ENCODE peak calls at places on chromosomes 13 and 19, in five cellular contexts. N, R, Y, M and D are unnamed samples.

GRCh38 chr13:19959141-19959830 is 759 bp downstream of the ZMYM2 start:
- DNase-seq in M (no peak), Y (peak), N (peak), R (peak), D (peak)

GRCh38 chr19:41956621-41957020 is 2.5 kb downstream of the RABAC1 start:
- DNase-seq in Y (no peak), R (no peak), M (no peak), N (no peak), D (no peak)

GRCh38 chr19:4807188-4807587 is 15.7 kb downstream of the FEM1A start:
- DNase-seq in Y (no peak), N (no peak), M (no peak), R (peak), D (no peak)

GRCh38 chr13:69468624-69469023 is 639.0 kb upstream of the ATXN8OS start:
- DNase-seq in R (no peak), N (no peak), M (no peak), Y (no peak), D (no peak)

GRCh38 chr13:90315061-90315460 is 1032.4 kb upstream of the MIR17HG start:
- DNase-seq in Y (no peak), N (no peak), R (no peak), M (no peak), D (no peak)

GRCh38 chr13:60584976-60585375 is 188.0 kb downstream of the TDRD3 start:
- DNase-seq in M (no peak), R (no peak), Y (no peak), N (peak), D (no peak)

GRCh38 chr19:50818859-50819472 is 4.6 kb downstream of the KLK1 start:
- DNase-seq in Y (no peak), N (no peak), R (no peak), M (no peak), D (no peak)

GRCh38 chr19:506404-507285 is 652 bp upstream of the TPGS1 start:
- DNase-seq in R (peak), Y (peak), N (peak), M (peak), D (peak)

GRCh38 chr19:46442808-46443450 is 14.2 kb upstream of the PNMA8C start:
- DNase-seq in Y (no peak), R (peak), N (peak), M (no peak), D (peak)

GRCh38 chr13:75279834-75280369 is 202.1 kb downstream of the TBC1D4 start:
- DNase-seq in R (no peak), M (no peak), Y (no peak), N (no peak), D (no peak)

GRCh38 chr19:2609389-2610116 is 92.9 kb downstream of the GNG7 start:
- DNase-seq in N (no peak), R (no peak), M (no peak), Y (no peak), D (no peak)

GRCh38 chr13:62910541-62910940 is 1494.9 kb upstream of the PCDH20 start:
- DNase-seq in R (no peak), M (no peak), N (no peak), Y (no peak), D (peak)

GRCh38 chr13:33229446-33230177 is 55.9 kb downstream of the STARD13 start:
- DNase-seq in R (no peak), N (no peak), Y (no peak), M (no peak), D (no peak)

DNA sequence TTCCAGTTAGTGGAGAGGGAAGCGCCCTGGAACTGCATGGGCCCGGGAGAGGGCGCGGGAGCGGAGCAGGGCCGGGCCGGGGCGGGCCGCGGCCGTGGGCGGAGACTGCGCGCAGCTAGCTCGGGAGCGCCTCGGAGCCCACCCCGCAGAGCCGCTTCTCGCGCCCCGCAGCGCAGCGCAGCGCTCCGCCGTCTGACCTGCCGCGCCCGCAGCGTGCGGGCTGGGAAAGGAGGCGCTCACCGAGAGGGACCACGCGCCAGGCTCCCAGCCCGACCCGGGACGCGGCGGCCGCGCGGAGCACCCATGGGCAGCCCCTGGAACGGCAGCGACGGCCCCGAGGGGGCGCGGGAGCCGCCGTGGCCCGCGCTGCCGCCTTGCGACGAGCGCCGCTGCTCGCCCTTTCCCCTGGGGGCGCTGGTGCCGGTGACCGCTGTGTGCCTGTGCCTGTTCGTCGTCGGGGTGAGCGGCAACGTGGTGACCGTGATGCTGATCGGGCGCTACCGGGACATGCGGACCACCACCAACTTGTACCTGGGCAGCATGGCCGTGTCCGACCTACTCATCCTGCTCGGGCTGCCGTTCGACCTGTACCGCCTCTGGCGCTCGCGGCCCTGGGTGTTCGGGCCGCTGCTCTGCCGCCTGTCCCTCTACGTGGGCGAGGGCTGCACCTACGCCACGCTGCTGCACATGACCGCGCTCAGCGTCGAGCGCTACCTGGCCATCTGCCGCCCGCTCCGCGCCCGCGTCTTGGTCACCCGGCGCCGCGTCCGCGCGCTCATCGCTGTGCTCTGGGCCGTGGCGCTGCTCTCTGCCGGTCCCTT is at the start of gene MLNR:
- DNase-seq in N (peak), Y (no peak), M (no peak), R (peak), D (peak)
- TF ChIP-seq CTCF in N (no peak), Y (no peak), M (peak), R (peak), D (no peak)

GRCh38 chr13:104011505-104012270 is 945.5 kb upstream of the SLC10A2 start:
- DNase-seq in R (no peak), Y (no peak), N (peak), M (no peak), D (peak)
- H3K4me3 ChIP-seq in R (peak), Y (no peak), N (no peak), M (no peak), D (no peak)

GRCh38 chr19:16626796-16627193 is 1.2 kb downstream of the MED26 start:
- DNase-seq in Y (no peak), R (no peak), N (no peak), M (no peak), D (no peak)

GRCh38 chr19:16627928-16628182 is 149 bp downstream of the MED26 start:
- DNase-seq in R (no peak), N (no peak), Y (no peak), M (no peak), D (no peak)

GRCh38 chr19:16628984-16629691 is 1.1 kb upstream of the MED26 start:
- DNase-seq in N (peak), R (no peak), Y (no peak), M (no peak), D (peak)

GRCh38 chr19:16628183-16628983 is at the start of gene MED26:
- DNase-seq in R (peak), N (peak), M (peak), Y (peak), D (peak)

DNA sequence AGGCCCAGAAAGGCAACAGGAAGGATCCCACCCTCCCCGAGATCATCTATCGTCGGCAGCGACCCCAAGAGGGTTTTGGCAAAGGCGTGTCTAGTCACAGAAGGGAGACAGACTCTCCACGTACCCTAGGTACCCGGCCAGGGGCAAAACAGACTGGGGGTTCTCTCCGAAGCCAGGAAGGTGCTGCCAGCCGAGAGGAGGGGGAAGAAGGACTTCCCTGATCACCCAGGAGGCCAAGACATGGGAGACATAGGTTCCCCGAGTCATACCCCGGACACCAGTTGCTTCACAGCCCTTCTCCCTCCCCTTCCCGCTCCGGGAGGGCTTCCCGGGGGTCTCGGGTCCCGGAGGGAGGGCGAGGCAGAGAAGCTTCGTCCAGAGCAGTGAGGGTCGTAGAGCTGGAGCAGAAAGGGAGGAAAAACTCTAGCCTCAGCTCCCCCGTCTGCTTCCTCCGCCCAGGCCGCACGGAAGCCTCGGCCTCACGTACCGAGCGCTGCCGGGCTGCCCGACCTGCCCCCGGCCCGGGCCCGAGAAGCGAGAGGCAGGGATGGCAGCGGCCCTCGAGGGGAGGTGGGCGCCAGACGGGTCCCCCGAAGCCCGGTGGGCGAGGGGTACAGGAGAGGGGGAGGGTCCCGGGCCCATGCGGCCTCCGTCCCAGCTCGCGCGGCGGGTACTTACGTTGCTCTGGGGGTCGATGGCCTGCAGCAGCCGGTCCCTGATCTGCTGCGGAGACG is 643 bp downstream of the MED26 start:
- DNase-seq in M (no peak), Y (no peak), N (no peak), R (no peak), D (peak)
- TF ChIP-seq CTCF in M (no peak), Y (no peak), N (no peak), R (no peak), D (no peak)

DNA sequence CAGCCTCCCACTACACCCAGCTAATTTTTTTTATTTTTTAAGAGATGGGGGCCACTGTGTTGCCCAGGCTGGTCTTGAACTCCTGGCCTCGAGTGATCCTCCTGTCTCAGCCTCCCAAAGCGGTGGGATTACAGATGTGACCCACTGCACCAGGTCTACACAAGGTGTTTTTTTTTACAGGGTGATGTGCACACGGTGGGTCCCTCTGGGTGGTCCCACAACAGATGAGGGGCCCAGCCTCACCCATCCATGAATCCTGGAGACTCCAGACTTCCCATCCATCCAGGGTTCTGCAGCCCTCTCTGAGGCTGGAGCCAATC is 602 bp upstream of the KLF2 start:
- DNase-seq in N (no peak), M (no peak), Y (no peak), R (no peak), D (no peak)
- H3K4me3 ChIP-seq in N (no peak), M (peak), Y (peak), R (peak), D (peak)

GRCh38 chr13:53368948-53369347 is 340.3 kb downstream of the OLFM4 start:
- DNase-seq in R (no peak), M (no peak), N (no peak), Y (no peak), D (no peak)
- TF ChIP-seq CTCF in R (no peak), M (no peak), N (no peak), Y (no peak), D (no peak)

GRCh38 chr19:18211683-18212082 is 7.8 kb upstream of the RAB3A start:
- DNase-seq in R (no peak), Y (no peak), M (no peak), N (no peak), D (no peak)

GRCh38 chr19:18205180-18205915 is 1.5 kb upstream of the RAB3A start:
- DNase-seq in Y (no peak), R (peak), N (peak), M (no peak), D (peak)

GRCh38 chr19:18204394-18205179 is 745 bp upstream of the RAB3A start:
- DNase-seq in R (peak), Y (no peak), N (no peak), M (no peak), D (no peak)

GRCh38 chr19:18206018-18206417 is 2.2 kb upstream of the RAB3A start:
- DNase-seq in Y (no peak), N (no peak), R (no peak), M (no peak), D (no peak)

GRCh38 chr19:18208098-18208951 is 4.5 kb upstream of the RAB3A start:
- DNase-seq in M (no peak), Y (no peak), R (peak), N (peak), D (peak)
- H3K4me3 ChIP-seq in M (no peak), Y (no peak), R (no peak), N (no peak), D (no peak)

GRCh38 chr19:38544569-38545315 is 73.0 kb downstream of the MAP4K1 start:
- DNase-seq in R (no peak), N (no peak), M (no peak), Y (no peak), D (peak)
- TF ChIP-seq CTCF in R (no peak), N (peak), M (no peak), Y (no peak), D (no peak)